ENCODE peak calls at places on chromosomes 4 and X, in seven cellular contexts. One of them, this sample, is unnamed.

GRCh38 chr4:139918994-139919393 is 235.0 kb downstream of the MAML3 start:
- DNase-seq in IMR-90: no peak
- DNase-seq in lower leg skin: no peak
- DNase-seq in H1: no peak
- DNase-seq in Peyer's patch: no peak
- DNase-seq in transverse colon: no peak
- DNase-seq in uterus: no peak
- DNase-seq in this sample: no peak

GRCh38 chr4:127045872-127046271 is 586.9 kb upstream of the INTU start:
- DNase-seq in transverse colon: no peak
- DNase-seq in lower leg skin: no peak
- DNase-seq in Peyer's patch: no peak
- DNase-seq in uterus: no peak
- DNase-seq in H1: no peak
- DNase-seq in IMR-90: no peak
- DNase-seq in this sample: no peak

GRCh38 chr4:164012396-164013027 is 518.0 kb downstream of the TMA16 start:
- DNase-seq in Peyer's patch: no peak
- DNase-seq in lower leg skin: no peak
- DNase-seq in uterus: no peak
- DNase-seq in IMR-90: no peak
- DNase-seq in transverse colon: no peak
- DNase-seq in H1: peak; percentile 23
- DNase-seq in this sample: peak; percentile 4

GRCh38 chr4:929970-930625 is 2.0 kb downstream of the GAK start:
- DNase-seq in transverse colon: no peak
- DNase-seq in IMR-90: peak; percentile 71
- DNase-seq in lower leg skin: peak; percentile 43
- DNase-seq in Peyer's patch: peak; percentile 58
- DNase-seq in H1: no peak
- DNase-seq in uterus: no peak
- DNase-seq in this sample: no peak

GRCh38 chr4:153585021-153585420 is 99.1 kb upstream of the TLR2 start:
- DNase-seq in transverse colon: no peak
- DNase-seq in uterus: no peak
- DNase-seq in H1: no peak
- DNase-seq in Peyer's patch: no peak
- DNase-seq in lower leg skin: no peak
- DNase-seq in IMR-90: no peak
- DNase-seq in this sample: no peak

GRCh38 chrX:130909469-130910136 is 6.6 kb upstream of the ENOX2 start:
- DNase-seq in lower leg skin: no peak
- DNase-seq in uterus: no peak
- DNase-seq in IMR-90: no peak
- DNase-seq in transverse colon: no peak
- DNase-seq in Peyer's patch: no peak
- DNase-seq in H1: no peak
- DNase-seq in this sample: no peak

GRCh38 chr4:118941149-118941548 is 52.5 kb downstream of the SYNPO2 start:
- DNase-seq in H1: no peak
- DNase-seq in transverse colon: peak; percentile 15
- DNase-seq in lower leg skin: no peak
- DNase-seq in Peyer's patch: no peak
- DNase-seq in IMR-90: peak; percentile 21
- DNase-seq in uterus: peak; percentile 43
- DNase-seq in this sample: no peak

GRCh38 chr4:186144596-186145569 is 40.4 kb downstream of the FAM149A start:
- DNase-seq in Peyer's patch: peak; percentile 49
- DNase-seq in H1: no peak
- DNase-seq in transverse colon: peak; percentile 55
- DNase-seq in lower leg skin: peak; percentile 92
- DNase-seq in uterus: peak; percentile 69
- DNase-seq in IMR-90: peak; percentile 43
- DNase-seq in this sample: peak; percentile 13

DNA sequence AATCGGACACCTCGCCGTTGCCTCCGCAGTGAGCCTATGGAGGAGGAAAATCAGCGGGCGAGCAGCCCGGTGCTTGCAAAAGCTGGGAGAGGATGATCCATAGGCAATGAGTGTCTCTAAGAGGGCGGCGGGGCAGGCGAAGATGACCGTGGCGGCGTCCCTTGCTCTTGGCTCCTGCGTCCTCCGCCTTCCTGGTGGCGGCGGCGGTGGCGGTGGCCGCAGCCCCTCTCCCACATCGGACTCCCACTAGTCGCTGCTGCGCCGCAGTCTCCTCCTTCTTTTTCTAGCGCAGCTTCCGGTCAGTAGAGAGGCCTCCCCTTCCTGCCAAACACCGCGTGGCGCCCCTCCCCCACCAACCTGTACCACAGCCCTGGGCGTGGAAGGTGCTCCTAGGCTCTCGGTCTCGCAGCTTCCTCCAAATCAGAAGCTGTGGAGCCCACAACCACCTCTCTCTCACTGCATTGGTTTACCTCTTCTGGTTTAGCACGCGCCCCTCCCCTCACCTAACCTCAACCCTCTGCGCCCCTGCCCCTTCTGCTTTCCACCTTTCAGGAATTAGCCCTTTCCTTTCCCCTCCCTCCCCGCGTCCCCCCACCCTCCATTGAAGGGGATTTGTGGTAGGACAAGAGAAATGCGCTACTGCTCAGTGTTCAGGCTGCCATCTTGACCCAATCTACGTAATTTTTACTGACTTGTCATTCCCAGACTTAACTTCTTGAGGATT is at the start of gene SPIN3:
- DNase-seq in H1: peak; percentile 78
- DNase-seq in lower leg skin: peak; percentile 93
- DNase-seq in uterus: peak; percentile 75
- DNase-seq in transverse colon: peak; percentile 89
- DNase-seq in Peyer's patch: peak; percentile 91
- DNase-seq in IMR-90: peak; percentile 59
- DNase-seq in this sample: peak; percentile 18
- TF ChIP-seq POLR2A in H1: peak; percentile 86
- TF ChIP-seq POLR2A in lower leg skin: no peak
- TF ChIP-seq POLR2A in uterus: peak; percentile 26
- TF ChIP-seq POLR2A in transverse colon: peak; percentile 43
- TF ChIP-seq POLR2A in Peyer's patch: peak; percentile 19
- TF ChIP-seq POLR2A in IMR-90: no peak
- TF ChIP-seq POLR2A in this sample: no peak

GRCh38 chr4:113957961-113958360 is 21.5 kb downstream of the ARSJ start:
- DNase-seq in lower leg skin: no peak
- DNase-seq in Peyer's patch: no peak
- DNase-seq in uterus: no peak
- DNase-seq in transverse colon: no peak
- DNase-seq in H1: no peak
- DNase-seq in IMR-90: peak; percentile 63
- DNase-seq in this sample: no peak

GRCh38 chr4:113961322-113961698 is 18.1 kb downstream of the ARSJ start:
- DNase-seq in IMR-90: peak; percentile 84
- DNase-seq in Peyer's patch: no peak
- DNase-seq in transverse colon: no peak
- DNase-seq in lower leg skin: no peak
- DNase-seq in uterus: no peak
- DNase-seq in H1: no peak
- DNase-seq in this sample: no peak

GRCh38 chr4:113960684-113961321 is 18.6 kb downstream of the ARSJ start:
- DNase-seq in Peyer's patch: no peak
- DNase-seq in IMR-90: no peak
- DNase-seq in transverse colon: no peak
- DNase-seq in uterus: no peak
- DNase-seq in H1: no peak
- DNase-seq in lower leg skin: no peak
- DNase-seq in this sample: no peak

GRCh38 chr4:113955948-113956347 is 23.5 kb downstream of the ARSJ start:
- DNase-seq in uterus: no peak
- DNase-seq in H1: no peak
- DNase-seq in transverse colon: no peak
- DNase-seq in Peyer's patch: no peak
- DNase-seq in lower leg skin: no peak
- DNase-seq in IMR-90: no peak
- DNase-seq in this sample: no peak

DNA sequence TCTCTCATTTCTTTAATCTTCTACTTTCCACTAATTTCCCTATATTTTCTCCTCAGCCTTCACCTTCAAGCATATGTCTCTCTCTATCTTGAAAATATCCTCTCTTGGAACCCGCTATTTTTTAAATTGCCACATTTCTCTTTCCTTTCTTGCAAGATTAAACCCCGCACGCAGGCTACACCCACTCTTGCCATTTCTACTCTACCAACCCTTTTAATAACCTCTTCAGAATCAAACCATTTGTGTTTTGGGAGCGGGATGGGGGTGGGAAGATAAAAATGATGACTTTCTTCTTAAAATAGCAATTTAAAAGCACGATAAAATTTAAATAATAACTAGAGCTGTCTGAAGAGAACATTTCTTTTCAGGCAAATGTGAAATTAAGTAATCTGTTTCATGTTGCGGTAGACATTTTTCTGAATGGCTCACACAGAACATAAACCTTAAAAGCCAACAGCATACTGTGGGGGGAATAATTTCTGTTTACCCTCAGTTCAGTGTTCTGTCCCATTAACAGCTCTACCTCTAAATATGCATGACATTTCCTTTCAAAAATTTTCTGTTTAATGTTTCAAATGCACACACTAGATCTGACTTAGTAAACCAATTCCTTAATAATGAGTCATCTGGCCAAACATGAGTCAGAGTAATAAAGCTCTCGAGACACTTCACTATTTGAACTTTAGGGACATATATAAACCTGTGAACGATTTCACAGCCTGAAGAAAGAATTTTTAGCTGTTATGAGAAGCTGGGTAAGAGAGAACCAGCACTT is 20.5 kb downstream of the ARSJ start:
- DNase-seq in lower leg skin: no peak
- DNase-seq in H1: no peak
- DNase-seq in transverse colon: no peak
- DNase-seq in IMR-90: peak; percentile 97
- DNase-seq in uterus: no peak
- DNase-seq in Peyer's patch: no peak
- DNase-seq in this sample: no peak
- TF ChIP-seq POLR2A in lower leg skin: no peak
- TF ChIP-seq POLR2A in H1: no peak
- TF ChIP-seq POLR2A in transverse colon: no peak
- TF ChIP-seq POLR2A in IMR-90: peak; percentile 48
- TF ChIP-seq POLR2A in uterus: no peak
- TF ChIP-seq POLR2A in Peyer's patch: no peak
- TF ChIP-seq POLR2A in this sample: no peak

DNA sequence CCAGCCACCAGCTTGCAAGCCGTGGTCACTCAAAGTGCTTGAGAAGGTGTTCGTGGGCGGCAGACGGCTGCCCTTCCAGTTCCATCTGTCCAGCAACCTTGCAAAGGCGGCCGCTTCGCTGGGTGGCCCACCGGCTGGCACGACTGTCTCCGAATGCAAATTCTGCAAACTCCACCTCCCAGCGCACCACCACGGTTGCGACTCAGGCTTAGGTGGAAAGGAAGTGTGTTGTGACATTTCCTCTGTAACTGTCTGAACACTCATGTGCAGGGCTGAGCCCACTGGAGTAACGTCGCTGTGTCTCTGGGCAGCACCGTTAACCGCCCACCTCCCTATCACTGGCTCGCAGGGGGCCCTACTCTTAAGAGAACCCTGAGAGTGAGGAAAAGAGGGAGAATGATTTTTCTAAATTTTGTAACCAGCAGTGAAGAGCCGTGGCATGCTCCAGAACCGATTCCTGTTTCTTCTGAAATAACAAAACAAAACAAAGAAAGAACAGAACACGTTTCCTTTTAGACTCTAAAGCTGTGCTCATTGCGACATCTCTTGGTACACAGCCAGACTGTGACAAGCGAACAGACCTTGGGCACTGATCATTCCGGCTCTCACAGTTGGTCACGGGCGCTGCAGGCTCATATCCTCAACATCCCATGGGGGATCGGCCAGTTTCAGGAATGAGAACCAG is at the start of gene P2RY8:
- DNase-seq in uterus: peak; percentile 19
- DNase-seq in transverse colon: peak; percentile 74
- DNase-seq in IMR-90: no peak
- DNase-seq in lower leg skin: peak; percentile 91
- DNase-seq in H1: no peak
- DNase-seq in Peyer's patch: peak; percentile 89
- DNase-seq in this sample: peak; percentile 40
- TF ChIP-seq POLR2A in uterus: no peak
- TF ChIP-seq POLR2A in transverse colon: peak; percentile 53
- TF ChIP-seq POLR2A in IMR-90: no peak
- TF ChIP-seq POLR2A in lower leg skin: no peak
- TF ChIP-seq POLR2A in H1: no peak
- TF ChIP-seq POLR2A in Peyer's patch: peak; percentile 13
- TF ChIP-seq POLR2A in this sample: peak; percentile 50

GRCh38 chr4:73221734-73222133 is 36.9 kb downstream of the ANKRD17 start:
- DNase-seq in IMR-90: no peak
- DNase-seq in uterus: no peak
- DNase-seq in H1: no peak
- DNase-seq in lower leg skin: no peak
- DNase-seq in Peyer's patch: no peak
- DNase-seq in transverse colon: no peak
- DNase-seq in this sample: peak; percentile 24

GRCh38 chr4:73220815-73221214 is 37.8 kb downstream of the ANKRD17 start:
- DNase-seq in IMR-90: no peak
- DNase-seq in H1: no peak
- DNase-seq in lower leg skin: no peak
- DNase-seq in transverse colon: no peak
- DNase-seq in Peyer's patch: no peak
- DNase-seq in uterus: no peak
- DNase-seq in this sample: no peak

GRCh38 chr4:73224886-73225285 is 33.7 kb downstream of the ANKRD17 start:
- DNase-seq in IMR-90: no peak
- DNase-seq in Peyer's patch: no peak
- DNase-seq in lower leg skin: no peak
- DNase-seq in H1: no peak
- DNase-seq in uterus: no peak
- DNase-seq in transverse colon: no peak
- DNase-seq in this sample: no peak

GRCh38 chr4:73223258-73223651 is 35.3 kb downstream of the ANKRD17 start:
- DNase-seq in lower leg skin: no peak
- DNase-seq in uterus: no peak
- DNase-seq in transverse colon: no peak
- DNase-seq in Peyer's patch: no peak
- DNase-seq in IMR-90: no peak
- DNase-seq in H1: no peak
- DNase-seq in this sample: no peak

DNA sequence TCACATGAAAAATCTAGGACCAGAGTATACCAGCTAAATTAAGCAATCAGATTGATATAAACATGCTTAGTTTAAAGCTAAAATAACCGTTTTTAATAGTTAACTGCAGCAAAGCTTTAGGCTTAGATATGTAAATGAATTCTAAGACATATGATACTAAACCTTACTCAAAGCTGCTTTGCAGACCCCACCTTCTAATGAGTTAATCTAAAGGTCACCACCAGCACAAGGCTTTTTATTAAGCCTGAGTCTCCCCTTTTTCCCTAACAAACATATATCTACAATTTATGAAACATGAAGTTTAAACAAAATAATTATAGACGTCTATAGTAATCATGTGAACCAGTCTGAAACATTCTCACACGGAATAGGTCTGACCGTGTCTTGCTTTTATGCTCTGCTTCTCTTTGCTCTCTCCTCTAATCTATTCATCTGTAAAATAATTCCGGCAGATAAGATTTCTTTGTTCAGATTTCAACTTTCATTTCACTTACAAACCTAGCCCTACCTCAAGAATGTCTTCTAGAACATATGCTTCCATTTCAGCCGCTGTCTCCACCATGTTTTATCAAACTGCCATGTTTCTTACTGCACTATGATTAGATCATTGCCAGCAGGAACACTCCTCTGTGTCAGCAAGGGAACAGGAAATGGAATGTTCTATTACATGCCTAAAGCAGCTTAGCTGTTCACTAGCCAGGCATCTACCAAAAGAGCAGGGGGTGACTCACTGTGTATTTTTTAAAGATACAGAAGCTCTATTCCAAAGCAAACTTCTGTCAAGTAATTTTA is 35.9 kb downstream of the ANKRD17 start:
- DNase-seq in IMR-90: peak; percentile 97
- DNase-seq in uterus: peak; percentile 49
- DNase-seq in H1: no peak
- DNase-seq in lower leg skin: no peak
- DNase-seq in transverse colon: peak; percentile 46
- DNase-seq in Peyer's patch: peak; percentile 70
- DNase-seq in this sample: peak; percentile 88
- TF ChIP-seq POLR2A in IMR-90: peak; percentile 90
- TF ChIP-seq POLR2A in uterus: peak; percentile 19
- TF ChIP-seq POLR2A in H1: no peak
- TF ChIP-seq POLR2A in lower leg skin: no peak
- TF ChIP-seq POLR2A in transverse colon: peak; percentile 67
- TF ChIP-seq POLR2A in Peyer's patch: peak; percentile 42
- TF ChIP-seq POLR2A in this sample: peak; percentile 88

This sample was measured in erythroblast.